ENCODE peak calls at places on chromosome 19, in seven cellular contexts. R is MCF 10A; E is CD8-positive, alpha-beta T cell; A is stimulated activated CD4-positive, alpha-beta T cell treated with anti-CD3 and anti-CD28 coated beads, TNF-alpha, amount 100 ng/mL, for 24 hours; F is activated CD8-positive, alpha-beta memory T cell treated with anti-CD3 and anti-CD28 coated beads for 4 hours; K is activated T-cell treated with anti-CD3 and anti-CD28 coated beads, Interleukin-2, amount 50 U/mL, for 4 hours; X is T-helper 17 cell. V is an unnamed sample.

GRCh38 chr19:32373614-32374295 is 28.3 kb downstream of the ZNF507 start:
- DNase-seq in R (peak), E (no peak), A (no peak), F (no peak), K (no peak), X (no peak), V (no peak)

GRCh38 chr19:11324079-11324661 is 15.3 kb downstream of the RAB3D start:
- DNase-seq in R (peak), E (no peak), A (no peak), F (no peak), K (no peak), X (no peak), V (no peak)

GRCh38 chr19:52191951-52192350 is 2.1 kb downstream of the PPP2R1A start:
- DNase-seq in R (no peak), E (no peak), A (no peak), F (no peak), K (no peak), X (no peak), V (no peak)

GRCh38 chr19:8566855-8567254 is 10.4 kb downstream of the MYO1F start:
- DNase-seq in R (no peak), E (no peak), A (no peak), F (no peak), K (no peak), X (no peak), V (no peak)

GRCh38 chr19:50829801-50830200 is 3.6 kb downstream of the KLK15 start:
- DNase-seq in R (no peak), E (no peak), A (no peak), F (no peak), K (no peak), X (no peak), V (no peak)

GRCh38 chr19:10356431-10356830 is 17.0 kb upstream of the ICAM3 start:
- DNase-seq in R (no peak), E (no peak), A (no peak), F (no peak), K (no peak), X (no peak), V (no peak)

GRCh38 chr19:19146000-19146608 is 7.8 kb upstream of the TMEM161A start:
- DNase-seq in R (peak), E (peak), A (peak), F (peak), K (peak), X (peak), V (peak)

GRCh38 chr19:35908010-35908441 is at the start of gene TYROBP:
- DNase-seq in R (no peak), E (no peak), A (no peak), F (no peak), K (no peak), X (no peak), V (no peak)

GRCh38 chr19:2049741-2050348 is 1.2 kb downstream of the MKNK2 start:
- DNase-seq in R (peak), E (peak), A (no peak), F (no peak), K (peak), X (peak), V (peak)

GRCh38 chr19:36638862-36639510 is 27.7 kb downstream of the ZNF461 start:
- DNase-seq in R (peak), E (no peak), A (no peak), F (no peak), K (no peak), X (no peak), V (no peak)

GRCh38 chr19:51253088-51253806 is 2.4 kb downstream of the SIGLECL1 start:
- DNase-seq in R (no peak), E (no peak), A (no peak), F (no peak), K (no peak), X (no peak), V (no peak)

GRCh38 chr19:31348416-31349159 is 648 bp downstream of the TSHZ3 start:
- DNase-seq in R (no peak), E (no peak), A (no peak), F (no peak), K (no peak), X (no peak), V (no peak)

GRCh38 chr19:15253513-15253912 is 21.3 kb upstream of the EPHX3 start:
- DNase-seq in R (no peak), E (no peak), A (no peak), F (no peak), K (no peak), X (no peak), V (no peak)

GRCh38 chr19:47544075-47544474 is 28.9 kb downstream of the ZNF541 start:
- DNase-seq in R (no peak), E (no peak), A (no peak), F (no peak), K (no peak), X (no peak), V (no peak)

GRCh38 chr19:3665681-3666544 is 34.4 kb downstream of the PIP5K1C start:
- DNase-seq in R (peak), E (peak), A (peak), F (peak), K (peak), X (peak), V (peak)

GRCh38 chr19:782195-783043 is 14.8 kb upstream of the PTBP1 start:
- DNase-seq in R (peak), E (no peak), A (no peak), F (no peak), K (no peak), X (no peak), V (no peak)

GRCh38 chr19:8487137-8487851 is 15.1 kb downstream of the PRAM1 start:
- DNase-seq in R (no peak), E (peak), A (peak), F (peak), K (peak), X (peak), V (no peak)

GRCh38 chr19:35206855-35207254 is 21.7 kb downstream of the FAM187B start:
- DNase-seq in R (no peak), E (no peak), A (no peak), F (no peak), K (no peak), X (no peak), V (no peak)

GRCh38 chr19:13277104-13277809 is 127.0 kb downstream of the IER2 start:
- DNase-seq in R (peak), E (peak), A (peak), F (peak), K (peak), X (peak), V (peak)

GRCh38 chr19:6740589-6741348 is 1.3 kb downstream of the TRIP10 start:
- DNase-seq in R (peak), E (peak), A (no peak), F (no peak), K (no peak), X (no peak), V (no peak)

GRCh38 chr19:49766938-49767315 is at the start of gene AP2A1:
- DNase-seq in R (no peak), E (no peak), A (no peak), F (no peak), K (no peak), X (no peak), V (no peak)

GRCh38 chr19:49403404-49404187 is 15.5 kb downstream of the KASH5 start:
- DNase-seq in R (peak), E (no peak), A (no peak), F (no peak), K (no peak), X (no peak), V (no peak)

GRCh38 chr19:1470864-1471513 is 8.0 kb downstream of the C19orf25 start:
- DNase-seq in R (peak), E (no peak), A (no peak), F (no peak), K (no peak), X (no peak), V (no peak)

GRCh38 chr19:38941979-38942378 is 11.2 kb downstream of the MRPS12 start:
- DNase-seq in R (no peak), E (no peak), A (no peak), F (no peak), K (no peak), X (no peak), V (no peak)

GRCh38 chr19:53467138-53467502 is 413 bp upstream of the ZNF813 start:
- DNase-seq in R (no peak), E (no peak), A (no peak), F (no peak), K (peak), X (no peak), V (no peak)

GRCh38 chr19:17778621-17779280 is 16.2 kb upstream of the B3GNT3 start:
- DNase-seq in R (no peak), E (no peak), A (no peak), F (no peak), K (no peak), X (no peak), V (no peak)

GRCh38 chr19:34193439-34193838 is 21.1 kb downstream of the LSM14A start:
- DNase-seq in R (no peak), E (no peak), A (no peak), F (no peak), K (no peak), X (no peak), V (no peak)

V was measured in T-helper 2 cell.